ENCODE peak calls at places on chromosomes 3 and 15, in four cellular contexts. A is IMR-90, U is H1, P is mesendoderm. F is an unnamed sample.

GRCh38 chr3:119293761-119294401 is at the start of gene ARHGAP31:
- DNase-seq in A (peak), U (peak), P (peak), F (peak)

GRCh38 chr3:142097099-142097843 is 52.1 kb downstream of the TFDP2 start:
- DNase-seq in A (no peak), U (no peak), P (no peak), F (no peak)

GRCh38 chr3:71011565-71012287 is 571.8 kb downstream of the FOXP1 start:
- DNase-seq in A (peak), U (no peak), P (no peak), F (peak)

GRCh38 chr3:158330820-158331219 is 220.9 kb downstream of the RSRC1 start:
- DNase-seq in A (peak), U (no peak), P (peak), F (peak)

GRCh38 chr3:113953677-113954076 is 5.9 kb downstream of the ZDHHC23 start:
- DNase-seq in A (no peak), U (no peak), P (no peak), F (no peak)

GRCh38 chr3:101567528-101568317 is 6.1 kb downstream of the TRMT10C start:
- DNase-seq in A (peak), U (no peak), P (no peak), F (peak)

GRCh38 chr3:173173652-173174051 is 32.6 kb upstream of the SPATA16 start:
- DNase-seq in A (no peak), U (no peak), P (no peak), F (no peak)

GRCh38 chr15:29939404-29939803 is 117.1 kb upstream of the TJP1 start:
- DNase-seq in A (peak), U (no peak), P (no peak), F (no peak)

GRCh38 chr15:95970326-95970725 is 360.2 kb upstream of the NR2F2 start:
- DNase-seq in A (no peak), U (no peak), P (no peak), F (no peak)

GRCh38 chr3:112847692-112848091 is 1.0 kb upstream of the CD200R1L start:
- DNase-seq in A (no peak), U (no peak), P (no peak), F (no peak)

GRCh38 chr15:44261007-44261706 is 27.4 kb upstream of the GOLM2 start:
- DNase-seq in A (no peak), U (peak), P (peak), F (peak)

GRCh38 chr15:23645379-23646164 is 2.1 kb downstream of the MAGEL2 start:
- DNase-seq in A (no peak), U (peak), P (peak), F (no peak)

GRCh38 chr3:189718215-189718614 is 87.0 kb downstream of the TP63 start:
- DNase-seq in A (no peak), U (no peak), P (no peak), F (no peak)

GRCh38 chr15:100009372-100009771 is 276.1 kb upstream of the LYSMD4 start:
- DNase-seq in A (no peak), U (no peak), P (no peak), F (no peak)

GRCh38 chr3:126341755-126342150 is 15.5 kb downstream of the KLF15 start:
- DNase-seq in A (no peak), U (peak), P (no peak), F (no peak)

GRCh38 chr3:170154569-170155143 is 26.9 kb downstream of the PHC3 start:
- DNase-seq in A (no peak), U (no peak), P (no peak), F (no peak)

GRCh38 chr3:69282191-69282590 is 103.7 kb downstream of the FRMD4B start:
- DNase-seq in A (no peak), U (no peak), P (no peak), F (no peak)

GRCh38 chr3:5136619-5137429 is 14.7 kb downstream of the ARL8B start:
- DNase-seq in A (peak), U (no peak), P (peak), F (peak)

GRCh38 chr15:81023483-81024264 is 23.0 kb downstream of the TLNRD1 start:
- DNase-seq in A (peak), U (no peak), P (peak), F (peak)

GRCh38 chr3:14699643-14700042 is 24.7 kb downstream of the C3orf20 start:
- DNase-seq in A (no peak), U (peak), P (no peak), F (no peak)

GRCh38 chr3:127486337-127486944 is 104.1 kb downstream of the TPRA1 start:
- DNase-seq in A (no peak), U (peak), P (no peak), F (no peak)

GRCh38 chr15:76565366-76565765 is 228.8 kb downstream of the ISL2 start:
- DNase-seq in A (peak), U (no peak), P (no peak), F (no peak)

GRCh38 chr15:51580385-51580784 is 42.2 kb downstream of the DMXL2 start:
- DNase-seq in A (no peak), U (no peak), P (no peak), F (no peak)

GRCh38 chr15:48806151-48806550 is 4.7 kb downstream of the CEP152 start:
- DNase-seq in A (peak), U (no peak), P (peak), F (peak)

GRCh38 chr15:48945386-48945785 is 18.3 kb downstream of the SHC4 start:
- DNase-seq in A (no peak), U (no peak), P (no peak), F (no peak)

GRCh38 chr3:178041931-178042330 is 494.3 kb upstream of the KCNMB2 start:
- DNase-seq in A (no peak), U (no peak), P (no peak), F (no peak)

GRCh38 chr3:112097378-112097777 is 11.2 kb downstream of the C3orf52 start:
- DNase-seq in A (peak), U (no peak), P (peak), F (peak)

GRCh38 chr15:40088929-40089755 is 19.5 kb downstream of the BMF start:
- DNase-seq in A (peak), U (no peak), P (peak), F (no peak)

GRCh38 chr3:30285188-30286006 is 321.0 kb upstream of the TGFBR2 start:
- DNase-seq in A (no peak), U (no peak), P (no peak), F (no peak)

GRCh38 chr3:99119312-99119810 is 217.9 kb upstream of the DCBLD2 start:
- DNase-seq in A (peak), U (no peak), P (no peak), F (no peak)

GRCh38 chr3:22245122-22245521 is 494.1 kb upstream of the ZNF385D start:
- DNase-seq in A (peak), U (no peak), P (peak), F (peak)

GRCh38 chr3:113948015-113948917 is 453 bp downstream of the ZDHHC23 start:
- DNase-seq in A (no peak), U (peak), P (peak), F (no peak)

GRCh38 chr3:184523825-184524615 is 37.6 kb upstream of the EPHB3 start:
- DNase-seq in A (peak), U (no peak), P (peak), F (peak)

GRCh38 chr3:127454968-127455367 is 135.6 kb downstream of the TPRA1 start:
- DNase-seq in A (no peak), U (no peak), P (no peak), F (no peak)

GRCh38 chr15:56496635-56497034 is 31.7 kb upstream of the MNS1 start:
- DNase-seq in A (peak), U (no peak), P (peak), F (peak)

GRCh38 chr3:64687381-64687780 is 419 bp downstream of the ADAMTS9 start:
- DNase-seq in A (no peak), U (peak), P (no peak), F (no peak)
- H4K8ac ChIP-seq in A (no peak), U (no peak), P (no peak), F (peak)

DNA sequence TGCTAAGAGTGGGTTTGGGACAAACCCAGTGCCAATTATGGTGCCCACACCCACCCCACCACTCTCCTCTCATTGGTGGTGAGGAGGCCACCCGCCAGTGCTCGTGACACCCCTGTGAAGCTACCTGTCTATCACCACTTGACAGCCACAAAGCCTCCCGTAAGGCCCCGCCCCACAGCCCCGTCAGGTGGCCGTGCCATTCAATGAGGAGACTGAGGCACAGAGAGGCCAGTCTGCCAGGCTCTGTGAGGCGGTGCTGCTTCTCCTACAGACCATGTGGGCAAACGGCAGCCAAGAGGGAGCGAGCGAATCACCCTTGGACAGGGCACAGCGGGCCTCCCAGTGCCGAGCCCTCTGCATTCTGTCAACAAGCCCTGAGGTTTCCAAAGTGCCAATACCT is 53.5 kb downstream of the IQSEC1 start:
- DNase-seq in A (no peak), U (no peak), P (peak), F (no peak)
- H4K8ac ChIP-seq in A (peak), U (no peak), P (no peak), F (peak)

GRCh38 chr3:3801510-3801841 is 2.2 kb downstream of the LRRN1 start:
- DNase-seq in A (no peak), U (no peak), P (peak), F (no peak)

GRCh38 chr3:3802021-3802420 is 2.8 kb downstream of the LRRN1 start:
- DNase-seq in A (no peak), U (no peak), P (peak), F (no peak)

GRCh38 chr3:3800076-3800448 is 831 bp downstream of the LRRN1 start:
- DNase-seq in A (no peak), U (no peak), P (peak), F (no peak)

GRCh38 chr3:3799173-3800075 is at the start of gene LRRN1:
- DNase-seq in A (no peak), U (peak), P (peak), F (no peak)

GRCh38 chr3:3800685-3801509 is 1.7 kb downstream of the LRRN1 start:
- DNase-seq in A (no peak), U (peak), P (peak), F (no peak)
- H4K8ac ChIP-seq in A (no peak), U (peak), P (no peak), F (no peak)

GRCh38 chr3:138375446-138375845 is 27.1 kb downstream of the MRAS start:
- DNase-seq in A (no peak), U (no peak), P (no peak), F (no peak)

GRCh38 chr3:138376663-138377062 is 28.3 kb downstream of the MRAS start:
- DNase-seq in A (no peak), U (no peak), P (no peak), F (no peak)

GRCh38 chr3:138378990-138379389 is 30.6 kb downstream of the MRAS start:
- DNase-seq in A (no peak), U (no peak), P (no peak), F (no peak)

GRCh38 chr3:138378331-138378730 is 30.0 kb downstream of the MRAS start:
- DNase-seq in A (no peak), U (no peak), P (no peak), F (no peak)

GRCh38 chr3:138377804-138378203 is 29.4 kb downstream of the MRAS start:
- DNase-seq in A (no peak), U (no peak), P (no peak), F (no peak)
- H4K8ac ChIP-seq in A (no peak), U (no peak), P (no peak), F (no peak)

DNA sequence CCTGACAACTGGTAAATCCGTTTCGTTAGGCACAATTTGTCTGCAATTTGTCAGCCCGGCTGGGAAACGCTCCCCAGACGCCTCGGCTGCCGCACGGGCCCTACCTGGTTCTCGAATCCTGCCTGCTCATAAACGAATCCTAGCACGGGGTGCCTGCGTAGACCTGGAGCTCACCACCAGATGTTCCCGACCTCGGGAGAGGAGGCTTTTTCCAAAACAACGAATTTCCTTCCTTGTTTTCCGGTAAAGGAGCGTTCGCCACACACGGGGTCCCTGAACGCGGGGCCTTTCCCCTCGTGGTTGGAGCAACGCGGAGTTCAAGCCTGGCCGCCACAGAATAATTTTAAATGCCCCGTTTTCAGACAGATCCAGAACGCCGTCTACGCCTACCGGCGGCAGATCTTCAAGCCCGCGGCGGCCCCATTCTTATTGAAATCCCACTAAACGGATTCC is 1.1 kb downstream of the GATA2 start:
- DNase-seq in A (no peak), U (no peak), P (peak), F (peak)
- H4K8ac ChIP-seq in A (no peak), U (no peak), P (no peak), F (no peak)

DNA sequence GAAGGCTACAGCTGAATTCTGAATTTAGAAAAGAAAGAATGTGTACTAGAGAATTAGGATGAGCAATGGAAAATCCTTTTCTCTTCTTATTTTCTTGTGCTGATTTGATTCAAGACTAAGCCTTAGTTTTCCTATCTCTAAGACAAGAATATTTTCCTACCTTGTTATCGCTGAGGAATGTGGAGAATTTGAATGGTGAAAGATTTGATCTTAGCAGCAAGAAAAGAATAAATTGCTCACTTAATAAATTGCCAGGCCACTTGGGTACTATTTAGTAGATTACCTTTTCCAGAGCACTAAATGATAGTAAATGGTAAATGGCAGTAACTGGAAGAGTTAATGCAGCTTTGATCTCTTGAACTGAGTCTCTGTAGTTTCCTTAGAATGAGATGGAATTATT is 145.7 kb upstream of the MEIS2 start:
- DNase-seq in A (no peak), U (no peak), P (peak), F (no peak)
- H4K8ac ChIP-seq in A (no peak), U (no peak), P (no peak), F (no peak)

GRCh38 chr3:181888234-181888633 is 176.5 kb downstream of the SOX2 start:
- DNase-seq in A (no peak), U (no peak), P (no peak), F (no peak)
- H4K8ac ChIP-seq in A (no peak), U (no peak), P (no peak), F (no peak)

F was measured in mesenchymal stem cell.